ENCODE peak calls at places on chromosomes 5 and 9, in ten cellular contexts. X is A549, W is sigmoid colon, A is stomach, E is ovary, Y is transverse colon, B is upper lobe of left lung, N is HepG2, R is K562, K is suprapubic skin. L is an unnamed sample.

GRCh38 chr5:124398471-124398870 is 348.0 kb downstream of the ZNF608 start:
- DNase-seq in X (no peak), W (no peak), A (no peak), E (no peak), Y (no peak), B (no peak), N (no peak), R (no peak), K (no peak), L (no peak)

GRCh38 chr5:142395334-142395733 is 70.5 kb upstream of the SPRY4 start:
- DNase-seq in X (no peak), W (no peak), A (no peak), E (no peak), Y (no peak), B (no peak), N (no peak), R (no peak), K (no peak), L (no peak)

GRCh38 chr5:132498686-132499271 is 8.2 kb upstream of the IRF1 start:
- DNase-seq in X (no peak), W (no peak), A (peak), E (no peak), Y (no peak), B (no peak), N (no peak), R (no peak), K (no peak), L (peak)

GRCh38 chr5:891837-892389 is 688 bp downstream of the BRD9 start:
- DNase-seq in X (no peak), W (no peak), A (no peak), E (no peak), Y (peak), B (no peak), N (no peak), R (peak), K (peak), L (no peak)

GRCh38 chr9:133205996-133206931 is 2.8 kb downstream of the OBP2B start:
- DNase-seq in X (no peak), W (peak), A (peak), E (no peak), Y (no peak), B (no peak), N (no peak), R (no peak), K (no peak), L (no peak)

GRCh38 chr9:76150016-76150415 is 244.2 kb downstream of the RFK start:
- DNase-seq in X (no peak), W (no peak), A (no peak), E (no peak), Y (no peak), B (no peak), N (no peak), R (no peak), K (no peak), L (no peak)

GRCh38 chr5:81817980-81818379 is 67.1 kb upstream of the SSBP2 start:
- DNase-seq in X (no peak), W (no peak), A (no peak), E (no peak), Y (no peak), B (no peak), N (no peak), R (no peak), K (no peak), L (no peak)

GRCh38 chr5:110916373-110917049 is 155.0 kb upstream of the TSLP start:
- DNase-seq in X (peak), W (no peak), A (no peak), E (no peak), Y (no peak), B (no peak), N (no peak), R (no peak), K (no peak), L (no peak)

GRCh38 chr9:72299017-72299603 is 65.9 kb downstream of the ZFAND5 start:
- DNase-seq in X (no peak), W (no peak), A (no peak), E (no peak), Y (no peak), B (no peak), N (no peak), R (no peak), K (no peak), L (no peak)

GRCh38 chr9:89752154-89752553 is 147.3 kb downstream of the GADD45G start:
- DNase-seq in X (no peak), W (no peak), A (no peak), E (no peak), Y (no peak), B (no peak), N (no peak), R (no peak), K (no peak), L (no peak)

GRCh38 chr5:127844631-127845030 is 141.4 kb downstream of the CCDC192 start:
- DNase-seq in X (no peak), W (peak), A (peak), E (no peak), Y (peak), B (no peak), N (no peak), R (no peak), K (no peak), L (no peak)

GRCh38 chr9:132757031-132757430 is 86.8 kb downstream of the GTF3C4 start:
- DNase-seq in X (no peak), W (peak), A (no peak), E (no peak), Y (no peak), B (no peak), N (no peak), R (no peak), K (no peak), L (no peak)

GRCh38 chr5:77867914-77868313 is 91.8 kb upstream of the TBCA start:
- DNase-seq in X (no peak), W (no peak), A (no peak), E (no peak), Y (no peak), B (no peak), N (no peak), R (no peak), K (no peak), L (no peak)

GRCh38 chr9:35859310-35859994 is 10.7 kb downstream of the OR13J1 start:
- DNase-seq in X (peak), W (peak), A (peak), E (no peak), Y (no peak), B (no peak), N (no peak), R (no peak), K (no peak), L (no peak)

GRCh38 chr5:15105799-15106393 is 234.3 kb upstream of the ANKH start:
- DNase-seq in X (peak), W (no peak), A (peak), E (no peak), Y (peak), B (peak), N (peak), R (peak), K (no peak), L (peak)

GRCh38 chr5:96023518-96023917 is 61.9 kb upstream of the ELL2 start:
- DNase-seq in X (no peak), W (no peak), A (no peak), E (no peak), Y (no peak), B (no peak), N (no peak), R (no peak), K (no peak), L (no peak)

GRCh38 chr9:117491491-117491890 is 76.6 kb upstream of the ASTN2 start:
- DNase-seq in X (no peak), W (no peak), A (peak), E (no peak), Y (peak), B (no peak), N (peak), R (no peak), K (no peak), L (no peak)

GRCh38 chr9:133476531-133476930 is 2.4 kb downstream of the SLC2A6 start:
- DNase-seq in X (no peak), W (no peak), A (no peak), E (no peak), Y (no peak), B (no peak), N (no peak), R (no peak), K (no peak), L (no peak)

GRCh38 chr5:163309850-163310365 is 127.5 kb upstream of the CCNG1 start:
- DNase-seq in X (no peak), W (no peak), A (no peak), E (no peak), Y (no peak), B (no peak), N (no peak), R (no peak), K (no peak), L (no peak)

GRCh38 chr5:159550951-159551350 is 220.7 kb upstream of the IL12B start:
- DNase-seq in X (no peak), W (no peak), A (no peak), E (no peak), Y (no peak), B (no peak), N (no peak), R (no peak), K (no peak), L (no peak)

GRCh38 chr5:140549237-140550144 is 2.0 kb downstream of the EIF4EBP3 start:
- DNase-seq in X (no peak), W (peak), A (peak), E (no peak), Y (peak), B (peak), N (no peak), R (peak), K (peak), L (no peak)

GRCh38 chr5:179135441-179136215 is 75.5 kb downstream of the ZNF354C start:
- DNase-seq in X (no peak), W (no peak), A (no peak), E (no peak), Y (no peak), B (no peak), N (no peak), R (no peak), K (no peak), L (no peak)

GRCh38 chr9:136971746-136972145 is 5.6 kb upstream of the PTGDS start:
- DNase-seq in X (no peak), W (no peak), A (no peak), E (no peak), Y (no peak), B (no peak), N (no peak), R (no peak), K (no peak), L (no peak)

GRCh38 chr9:137021979-137022619 is 5.9 kb downstream of the ABCA2 start:
- DNase-seq in X (peak), W (no peak), A (peak), E (no peak), Y (peak), B (peak), N (peak), R (peak), K (no peak), L (no peak)

GRCh38 chr9:69554945-69555344 is 117.2 kb downstream of the APBA1 start:
- DNase-seq in X (peak), W (no peak), A (no peak), E (no peak), Y (no peak), B (no peak), N (no peak), R (no peak), K (no peak), L (peak)

GRCh38 chr9:120441446-120442279 is 138.3 kb downstream of the CDK5RAP2 start:
- DNase-seq in X (no peak), W (no peak), A (no peak), E (no peak), Y (no peak), B (no peak), N (no peak), R (no peak), K (no peak), L (no peak)

GRCh38 chr9:114238919-114239879 is 83.7 kb upstream of the ORM1 start:
- DNase-seq in X (peak), W (no peak), A (no peak), E (no peak), Y (no peak), B (no peak), N (peak), R (peak), K (no peak), L (no peak)

GRCh38 chr5:74641778-74642542 is 1.4 kb upstream of the ENC1 start:
- DNase-seq in X (peak), W (no peak), A (peak), E (peak), Y (peak), B (peak), N (peak), R (peak), K (no peak), L (no peak)

GRCh38 chr5:172383231-172383802 is 71.0 kb downstream of the SH3PXD2B start:
- DNase-seq in X (peak), W (no peak), A (peak), E (no peak), Y (peak), B (no peak), N (peak), R (no peak), K (no peak), L (no peak)

GRCh38 chr5:93800988-93801811 is 59.8 kb upstream of the POU5F2 start:
- DNase-seq in X (peak), W (no peak), A (no peak), E (no peak), Y (no peak), B (no peak), N (peak), R (peak), K (no peak), L (no peak)

GRCh38 chr5:53825016-53825415 is 264.6 kb downstream of the NDUFS4 start:
- DNase-seq in X (no peak), W (no peak), A (no peak), E (no peak), Y (no peak), B (no peak), N (no peak), R (no peak), K (no peak), L (no peak)

GRCh38 chr9:136119259-136120118 is 814 bp upstream of the TMEM250 start:
- DNase-seq in X (peak), W (no peak), A (no peak), E (no peak), Y (peak), B (no peak), N (peak), R (peak), K (peak), L (no peak)

GRCh38 chr5:59596586-59597348 is 296.8 kb downstream of the PDE4D start:
- DNase-seq in X (no peak), W (no peak), A (no peak), E (no peak), Y (no peak), B (no peak), N (no peak), R (no peak), K (no peak), L (no peak)

GRCh38 chr9:132609829-132610228 is 27.4 kb downstream of the BARHL1 start:
- DNase-seq in X (no peak), W (no peak), A (no peak), E (no peak), Y (no peak), B (no peak), N (no peak), R (peak), K (no peak), L (no peak)

GRCh38 chr9:101419863-101420262 is 15.7 kb downstream of the ALDOB start:
- DNase-seq in X (no peak), W (no peak), A (no peak), E (no peak), Y (no peak), B (no peak), N (no peak), R (no peak), K (no peak), L (no peak)

GRCh38 chr5:137453476-137454080 is 45.5 kb downstream of the SPOCK1 start:
- DNase-seq in X (peak), W (no peak), A (no peak), E (no peak), Y (no peak), B (no peak), N (peak), R (peak), K (no peak), L (no peak)

GRCh38 chr9:108162664-108163063 is 673.1 kb upstream of the KLF4 start:
- DNase-seq in X (peak), W (no peak), A (no peak), E (no peak), Y (no peak), B (no peak), N (no peak), R (no peak), K (no peak), L (no peak)

DNA sequence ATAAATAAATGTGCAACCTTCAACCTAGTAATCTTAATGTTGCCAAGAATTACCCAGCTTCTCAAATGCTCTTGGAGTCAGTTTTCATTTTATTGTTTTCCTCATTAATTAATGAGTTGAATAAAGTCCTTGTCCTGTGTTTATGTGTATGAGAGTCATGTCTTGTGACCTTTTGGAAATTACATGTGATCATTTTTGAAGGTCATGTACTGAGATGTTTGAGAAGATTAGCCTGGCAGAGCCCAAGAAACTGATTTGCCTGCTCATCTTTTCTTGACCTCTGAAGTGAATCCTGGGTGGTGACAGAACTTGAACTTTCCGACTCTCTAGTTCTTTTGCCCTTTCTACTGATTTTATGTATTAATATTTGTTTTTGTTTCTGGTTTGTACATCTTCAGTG is 15.4 kb downstream of the ANKRA2 start:
- DNase-seq in X (no peak), W (no peak), A (no peak), E (no peak), Y (no peak), B (no peak), N (no peak), R (no peak), K (no peak), L (no peak)
- TF ChIP-seq EP300 in X (no peak), W (no peak), A (no peak), E (no peak), Y (no peak), B (no peak), N (no peak), R (no peak), K (no peak), L (no peak)

GRCh38 chr9:99663297-99663696 is 158.4 kb upstream of the NR4A3 start:
- DNase-seq in X (no peak), W (no peak), A (no peak), E (no peak), Y (no peak), B (no peak), N (no peak), R (no peak), K (no peak), L (no peak)

GRCh38 chr9:99660191-99660636 is 161.5 kb upstream of the NR4A3 start:
- DNase-seq in X (no peak), W (no peak), A (no peak), E (no peak), Y (no peak), B (peak), N (no peak), R (no peak), K (no peak), L (no peak)
- TF ChIP-seq POLR2A in X (no peak), W (no peak), A (no peak), E (no peak), Y (no peak), B (no peak), N (no peak), R (no peak), K (no peak), L (no peak)

DNA sequence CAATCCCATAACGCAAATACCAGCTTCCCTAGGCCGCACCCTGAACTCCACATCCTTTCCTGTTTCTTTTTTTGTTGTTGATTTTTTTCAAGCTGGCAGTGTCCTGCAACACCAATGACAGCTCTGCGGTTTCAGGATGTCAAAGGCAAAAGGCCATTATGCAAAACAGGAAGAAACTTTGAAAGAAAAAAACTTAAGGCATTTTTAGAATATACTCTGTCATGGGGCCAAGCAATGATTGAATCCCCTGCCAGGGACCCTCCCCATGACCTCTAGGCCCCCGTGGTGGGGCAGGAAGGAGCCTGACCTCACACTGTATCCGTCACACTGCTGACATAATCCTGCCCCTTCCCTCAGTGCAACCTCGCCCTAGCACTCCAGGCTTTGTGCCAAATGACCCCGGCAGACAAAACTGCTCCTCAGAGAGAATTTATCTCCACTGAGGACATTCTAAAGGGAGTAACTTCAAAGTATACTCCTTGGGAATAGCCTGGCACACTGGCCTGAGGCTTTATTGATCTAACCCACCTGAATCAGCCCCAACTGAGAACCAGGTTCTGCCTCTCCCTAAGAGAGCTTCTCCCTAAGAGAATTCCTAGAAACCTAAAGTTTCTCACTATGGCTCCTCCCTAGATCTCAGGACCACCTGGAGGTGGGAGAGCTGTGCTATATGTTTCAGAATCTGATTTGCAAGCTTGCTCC is 7.9 kb downstream of the B4GALT1 start:
- DNase-seq in X (peak), W (peak), A (no peak), E (peak), Y (peak), B (peak), N (no peak), R (peak), K (peak), L (peak)
- TF ChIP-seq EP300 in X (peak), W (peak), A (no peak), E (no peak), Y (no peak), B (no peak), N (no peak), R (no peak), K (no peak), L (peak)

GRCh38 chr9:110126986-110127864 is 80.7 kb downstream of the C9orf152 start:
- DNase-seq in X (no peak), W (peak), A (peak), E (peak), Y (peak), B (peak), N (peak), R (no peak), K (no peak), L (peak)
- TF ChIP-seq POLR2A in X (no peak), W (peak), A (no peak), E (peak), Y (no peak), B (no peak), N (peak), R (no peak), K (no peak), L (peak)

DNA sequence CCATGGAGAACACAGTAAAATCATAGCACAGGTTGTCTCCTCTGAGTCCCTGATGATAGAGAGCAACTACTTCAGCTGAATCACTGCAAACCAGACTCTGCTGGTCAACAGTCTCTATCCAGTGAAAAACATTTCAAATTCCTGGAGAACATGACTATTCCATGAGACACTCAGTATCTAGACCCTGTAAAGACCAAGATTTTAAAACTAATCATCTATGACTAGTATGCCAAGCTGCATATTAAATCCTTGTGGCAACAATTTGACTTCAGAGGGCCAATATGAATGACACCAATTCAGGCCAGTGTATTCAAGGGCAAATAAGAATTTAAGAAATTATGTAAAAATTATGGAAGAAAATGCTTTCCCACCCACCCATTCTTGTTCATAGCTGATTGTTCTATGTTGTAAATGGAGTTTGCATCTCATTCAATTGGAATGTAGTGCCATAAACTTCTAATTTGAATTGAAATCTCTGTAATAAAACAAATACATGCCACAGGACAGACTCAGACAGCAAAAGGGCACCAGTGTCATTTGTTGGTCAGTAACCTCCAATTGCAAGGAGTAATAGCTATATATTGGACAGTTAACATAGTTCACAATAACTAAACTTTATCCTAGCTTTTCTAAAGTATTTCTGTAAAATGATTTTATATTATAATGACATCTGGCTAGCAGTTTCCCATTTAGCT is 80.1 kb upstream of the LPAR1 start:
- DNase-seq in X (no peak), W (no peak), A (no peak), E (no peak), Y (no peak), B (no peak), N (no peak), R (no peak), K (no peak), L (no peak)
- TF ChIP-seq EP300 in X (no peak), W (no peak), A (no peak), E (no peak), Y (no peak), B (no peak), N (no peak), R (no peak), K (no peak), L (no peak)

L was measured in tibial nerve.